ENCODE peak calls at places on chromosomes 2 and 18, in six cellular contexts. One of them, this sample, is unnamed.

GRCh38 chr2:85867556-85868292 is 21.1 kb downstream of the ST3GAL5 start:
- DNase-seq in colonic mucosa: no peak
- DNase-seq in GM23248: no peak
- DNase-seq in neural progenitor cell: no peak
- DNase-seq in fibroblast of lung: no peak
- DNase-seq in mesendoderm: peak; percentile 27
- DNase-seq in this sample: no peak

GRCh38 chr18:12651651-12652050 is 6.3 kb downstream of the SPIRE1 start:
- DNase-seq in colonic mucosa: no peak
- DNase-seq in GM23248: no peak
- DNase-seq in neural progenitor cell: peak; percentile 38
- DNase-seq in fibroblast of lung: no peak
- DNase-seq in mesendoderm: no peak
- DNase-seq in this sample: no peak

GRCh38 chr2:80392446-80392845 is 87.9 kb upstream of the LRRTM1 start:
- DNase-seq in colonic mucosa: no peak
- DNase-seq in GM23248: peak; percentile 43
- DNase-seq in neural progenitor cell: no peak
- DNase-seq in fibroblast of lung: no peak
- DNase-seq in mesendoderm: no peak
- DNase-seq in this sample: peak; percentile 31

GRCh38 chr18:57131782-57132181 is 15.1 kb upstream of the BOD1L2 start:
- DNase-seq in colonic mucosa: peak; percentile 30
- DNase-seq in GM23248: no peak
- DNase-seq in neural progenitor cell: no peak
- DNase-seq in fibroblast of lung: no peak
- DNase-seq in mesendoderm: no peak
- DNase-seq in this sample: no peak

GRCh38 chr2:77590298-77590917 is 68.2 kb upstream of the LRRTM4 start:
- DNase-seq in colonic mucosa: no peak
- DNase-seq in GM23248: no peak
- DNase-seq in neural progenitor cell: no peak
- DNase-seq in fibroblast of lung: no peak
- DNase-seq in mesendoderm: no peak
- DNase-seq in this sample: no peak

GRCh38 chr2:173235947-173236803 is 118.5 kb upstream of the CDCA7 start:
- DNase-seq in colonic mucosa: no peak
- DNase-seq in GM23248: no peak
- DNase-seq in neural progenitor cell: peak; percentile 69
- DNase-seq in fibroblast of lung: no peak
- DNase-seq in mesendoderm: peak; percentile 82
- DNase-seq in this sample: no peak

GRCh38 chr2:230930928-230931555 is 6.0 kb upstream of the GPR55 start:
- DNase-seq in colonic mucosa: no peak
- DNase-seq in GM23248: no peak
- DNase-seq in neural progenitor cell: no peak
- DNase-seq in fibroblast of lung: no peak
- DNase-seq in mesendoderm: no peak
- DNase-seq in this sample: no peak

GRCh38 chr18:55121397-55122170 is 162.3 kb upstream of the CCDC68 start:
- DNase-seq in colonic mucosa: no peak
- DNase-seq in GM23248: no peak
- DNase-seq in neural progenitor cell: no peak
- DNase-seq in fibroblast of lung: no peak
- DNase-seq in mesendoderm: no peak
- DNase-seq in this sample: no peak

GRCh38 chr2:165406053-165406628 is 63.4 kb upstream of the CSRNP3 start:
- DNase-seq in colonic mucosa: no peak
- DNase-seq in GM23248: peak; percentile 10
- DNase-seq in neural progenitor cell: peak; percentile 47
- DNase-seq in fibroblast of lung: no peak
- DNase-seq in mesendoderm: peak; percentile 95
- DNase-seq in this sample: peak; percentile 24

GRCh38 chr2:127080226-127080940 is 26.6 kb downstream of the BIN1 start:
- DNase-seq in colonic mucosa: peak; percentile 75
- DNase-seq in GM23248: no peak
- DNase-seq in neural progenitor cell: no peak
- DNase-seq in fibroblast of lung: no peak
- DNase-seq in mesendoderm: peak; percentile 65
- DNase-seq in this sample: no peak

GRCh38 chr2:45793998-45794720 is 142.7 kb downstream of the PRKCE start:
- DNase-seq in colonic mucosa: no peak
- DNase-seq in GM23248: no peak
- DNase-seq in neural progenitor cell: no peak
- DNase-seq in fibroblast of lung: peak; percentile 22
- DNase-seq in mesendoderm: no peak
- DNase-seq in this sample: peak; percentile 68

GRCh38 chr18:58803978-58804377 is 60.7 kb upstream of the ZNF532 start:
- DNase-seq in colonic mucosa: no peak
- DNase-seq in GM23248: no peak
- DNase-seq in neural progenitor cell: no peak
- DNase-seq in fibroblast of lung: no peak
- DNase-seq in mesendoderm: peak; percentile 44
- DNase-seq in this sample: no peak

GRCh38 chr2:124810132-124810531 is 785.0 kb downstream of the CNTNAP5 start:
- DNase-seq in colonic mucosa: peak; percentile 50
- DNase-seq in GM23248: no peak
- DNase-seq in neural progenitor cell: peak; percentile 77
- DNase-seq in fibroblast of lung: peak; percentile 23
- DNase-seq in mesendoderm: peak; percentile 87
- DNase-seq in this sample: no peak

GRCh38 chr18:9233771-9234440 is 97.3 kb downstream of the ANKRD12 start:
- DNase-seq in colonic mucosa: no peak
- DNase-seq in GM23248: no peak
- DNase-seq in neural progenitor cell: peak; percentile 22
- DNase-seq in fibroblast of lung: no peak
- DNase-seq in mesendoderm: peak; percentile 15
- DNase-seq in this sample: no peak

GRCh38 chr2:235021752-235022151 is 69.9 kb downstream of the SH3BP4 start:
- DNase-seq in colonic mucosa: no peak
- DNase-seq in GM23248: peak; percentile 94
- DNase-seq in neural progenitor cell: no peak
- DNase-seq in fibroblast of lung: peak; percentile 74
- DNase-seq in mesendoderm: no peak
- DNase-seq in this sample: peak; percentile 89

GRCh38 chr2:65277791-65278449 is 50.3 kb downstream of the ACTR2 start:
- DNase-seq in colonic mucosa: no peak
- DNase-seq in GM23248: peak; percentile 57
- DNase-seq in neural progenitor cell: no peak
- DNase-seq in fibroblast of lung: no peak
- DNase-seq in mesendoderm: no peak
- DNase-seq in this sample: peak; percentile 52

GRCh38 chr2:215843579-215843978 is 169.8 kb downstream of the MREG start:
- DNase-seq in colonic mucosa: no peak
- DNase-seq in GM23248: peak; percentile 95
- DNase-seq in neural progenitor cell: no peak
- DNase-seq in fibroblast of lung: peak; percentile 81
- DNase-seq in mesendoderm: no peak
- DNase-seq in this sample: peak; percentile 94

GRCh38 chr2:219400562-219400961 is 12.8 kb upstream of the DNPEP start:
- DNase-seq in colonic mucosa: no peak
- DNase-seq in GM23248: no peak
- DNase-seq in neural progenitor cell: no peak
- DNase-seq in fibroblast of lung: no peak
- DNase-seq in mesendoderm: no peak
- DNase-seq in this sample: no peak

GRCh38 chr2:217936952-217937351 is 65.8 kb downstream of the TNS1 start:
- DNase-seq in colonic mucosa: no peak
- DNase-seq in GM23248: no peak
- DNase-seq in neural progenitor cell: no peak
- DNase-seq in fibroblast of lung: no peak
- DNase-seq in mesendoderm: no peak
- DNase-seq in this sample: no peak

GRCh38 chr2:217935901-217936684 is 66.7 kb downstream of the TNS1 start:
- DNase-seq in colonic mucosa: no peak
- DNase-seq in GM23248: peak; percentile 27
- DNase-seq in neural progenitor cell: no peak
- DNase-seq in fibroblast of lung: peak; percentile 32
- DNase-seq in mesendoderm: no peak
- DNase-seq in this sample: peak; percentile 79

GRCh38 chr2:217938038-217938437 is 64.8 kb downstream of the TNS1 start:
- DNase-seq in colonic mucosa: no peak
- DNase-seq in GM23248: no peak
- DNase-seq in neural progenitor cell: no peak
- DNase-seq in fibroblast of lung: no peak
- DNase-seq in mesendoderm: no peak
- DNase-seq in this sample: no peak

GRCh38 chr2:217939220-217939619 is 63.6 kb downstream of the TNS1 start:
- DNase-seq in colonic mucosa: no peak
- DNase-seq in GM23248: no peak
- DNase-seq in neural progenitor cell: no peak
- DNase-seq in fibroblast of lung: no peak
- DNase-seq in mesendoderm: no peak
- DNase-seq in this sample: no peak

DNA sequence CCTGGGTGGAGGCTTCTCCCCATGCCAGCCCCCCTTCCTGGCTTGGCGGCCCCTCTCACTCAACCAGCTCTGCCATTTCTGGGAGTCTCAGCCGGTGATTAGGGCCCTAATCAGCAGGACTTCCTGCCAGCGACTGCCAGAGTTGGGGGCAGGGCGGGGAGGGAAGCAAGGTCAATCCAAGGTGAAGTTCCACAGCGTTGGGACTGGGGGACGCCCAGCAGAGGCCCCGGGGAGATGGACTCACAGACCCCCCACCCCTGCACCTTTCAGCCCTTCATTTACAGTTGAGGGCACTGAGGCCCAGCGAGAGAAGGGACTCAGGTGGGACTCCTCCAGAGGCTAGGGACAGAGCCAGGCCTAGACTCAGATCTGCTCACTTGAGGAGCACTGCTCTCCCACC is 65.3 kb downstream of the TNS1 start:
- DNase-seq in colonic mucosa: no peak
- DNase-seq in GM23248: no peak
- DNase-seq in neural progenitor cell: no peak
- DNase-seq in fibroblast of lung: no peak
- DNase-seq in mesendoderm: no peak
- DNase-seq in this sample: no peak
- H3K4me3 ChIP-seq in colonic mucosa: no peak overlapping the region
- H3K4me3 ChIP-seq in GM23248: peak overlapping the region; percentile 5
- H3K4me3 ChIP-seq in neural progenitor cell: no peak overlapping the region
- H3K4me3 ChIP-seq in fibroblast of lung: no peak overlapping the region
- H3K4me3 ChIP-seq in mesendoderm: no peak overlapping the region
- H3K4me3 ChIP-seq in this sample: no peak overlapping the region

GRCh38 chr2:196183528-196184231 is 12.3 kb upstream of the STK17B start:
- DNase-seq in colonic mucosa: no peak
- DNase-seq in GM23248: no peak
- DNase-seq in neural progenitor cell: no peak
- DNase-seq in fibroblast of lung: no peak
- DNase-seq in mesendoderm: no peak
- DNase-seq in this sample: no peak
- H3K9ac ChIP-seq in colonic mucosa: no peak overlapping the region
- H3K9ac ChIP-seq in GM23248: no peak overlapping the region
- H3K9ac ChIP-seq in neural progenitor cell: no peak overlapping the region
- H3K9ac ChIP-seq in fibroblast of lung: no peak overlapping the region
- H3K9ac ChIP-seq in mesendoderm: no peak overlapping the region
- H3K9ac ChIP-seq in this sample: no peak overlapping the region

GRCh38 chr2:239629936-239630617 is 229.3 kb upstream of the HDAC4 start:
- DNase-seq in colonic mucosa: no peak
- DNase-seq in GM23248: peak; percentile 85
- DNase-seq in neural progenitor cell: no peak
- DNase-seq in fibroblast of lung: no peak
- DNase-seq in mesendoderm: no peak
- DNase-seq in this sample: peak; percentile 17

GRCh38 chr2:239634769-239635168 is 233.9 kb upstream of the HDAC4 start:
- DNase-seq in colonic mucosa: no peak
- DNase-seq in GM23248: no peak
- DNase-seq in neural progenitor cell: no peak
- DNase-seq in fibroblast of lung: no peak
- DNase-seq in mesendoderm: no peak
- DNase-seq in this sample: no peak

GRCh38 chr2:239626971-239627598 is 226.3 kb upstream of the HDAC4 start:
- DNase-seq in colonic mucosa: no peak
- DNase-seq in GM23248: peak; percentile 4
- DNase-seq in neural progenitor cell: no peak
- DNase-seq in fibroblast of lung: no peak
- DNase-seq in mesendoderm: no peak
- DNase-seq in this sample: peak; percentile 8

GRCh38 chr2:239625913-239626734 is 225.3 kb upstream of the HDAC4 start:
- DNase-seq in colonic mucosa: no peak
- DNase-seq in GM23248: no peak
- DNase-seq in neural progenitor cell: no peak
- DNase-seq in fibroblast of lung: no peak
- DNase-seq in mesendoderm: no peak
- DNase-seq in this sample: no peak

DNA sequence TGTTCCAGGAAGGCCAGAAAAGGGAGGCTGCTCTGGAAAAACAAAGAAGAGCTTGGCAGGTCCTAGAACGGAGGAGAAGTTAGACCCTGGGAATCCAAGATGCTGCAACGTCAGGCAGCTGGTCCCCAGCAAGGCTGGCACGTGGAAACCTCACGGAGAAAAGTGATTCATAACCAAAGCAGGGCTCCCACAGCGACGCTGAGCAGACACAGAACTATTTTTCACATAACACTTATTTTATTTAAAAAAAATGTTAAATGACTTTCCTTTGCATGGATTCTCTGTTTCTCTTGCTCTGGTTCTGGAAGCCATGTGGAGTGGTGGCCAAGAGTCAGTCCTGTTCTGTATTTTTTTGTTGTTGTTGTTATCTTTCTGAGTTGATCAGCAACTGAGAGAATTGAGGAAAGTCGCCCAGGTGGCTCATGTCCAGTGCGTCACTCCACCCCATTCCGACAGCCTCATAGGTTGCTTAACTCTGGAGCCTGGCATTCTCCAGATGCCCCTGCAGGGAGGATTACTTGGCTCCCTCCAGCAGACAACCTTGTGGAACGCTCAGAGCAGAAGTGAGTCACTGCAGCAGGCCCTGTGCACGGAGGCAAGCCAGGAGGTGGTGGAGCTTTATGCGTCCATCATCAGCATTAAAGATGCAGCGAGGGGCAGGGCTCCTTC is 229.9 kb upstream of the HDAC4 start:
- DNase-seq in colonic mucosa: no peak
- DNase-seq in GM23248: peak; percentile 98
- DNase-seq in neural progenitor cell: no peak
- DNase-seq in fibroblast of lung: peak; percentile 62
- DNase-seq in mesendoderm: no peak
- DNase-seq in this sample: peak; percentile 78
- H3K27ac ChIP-seq in colonic mucosa: no peak overlapping the region
- H3K27ac ChIP-seq in GM23248: peak overlapping the region; percentile 95
- H3K27ac ChIP-seq in neural progenitor cell: no peak overlapping the region
- H3K27ac ChIP-seq in fibroblast of lung: no peak overlapping the region
- H3K27ac ChIP-seq in mesendoderm: no peak overlapping the region
- H3K27ac ChIP-seq in this sample: peak overlapping the region; percentile 62

DNA sequence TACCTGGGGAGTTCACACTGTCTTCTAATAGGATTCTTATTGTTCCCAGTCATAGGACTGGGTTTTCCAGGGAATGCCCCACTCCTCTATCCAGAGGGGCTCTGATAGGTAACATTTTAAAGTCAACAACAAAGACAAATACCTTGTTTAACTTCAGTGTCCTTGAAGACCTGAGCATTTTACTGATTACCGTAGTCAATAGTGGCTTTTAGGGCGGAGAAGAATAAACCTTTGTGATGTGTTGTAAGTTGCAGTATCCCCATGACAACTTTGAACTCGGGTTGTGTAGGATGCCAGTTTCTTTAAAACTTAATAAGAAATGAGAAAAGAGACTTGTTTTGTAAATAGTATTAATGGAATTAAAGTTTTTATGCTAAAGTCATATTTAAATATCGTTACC is 5.9 kb downstream of the GATA6 start:
- DNase-seq in colonic mucosa: peak; percentile 17
- DNase-seq in GM23248: no peak
- DNase-seq in neural progenitor cell: no peak
- DNase-seq in fibroblast of lung: no peak
- DNase-seq in mesendoderm: no peak
- DNase-seq in this sample: no peak
- H3K4me3 ChIP-seq in colonic mucosa: peak overlapping the region; percentile 2
- H3K4me3 ChIP-seq in GM23248: no peak overlapping the region
- H3K4me3 ChIP-seq in neural progenitor cell: no peak overlapping the region
- H3K4me3 ChIP-seq in fibroblast of lung: no peak overlapping the region
- H3K4me3 ChIP-seq in mesendoderm: peak overlapping the region; percentile 100
- H3K4me3 ChIP-seq in this sample: peak overlapping the region; percentile 17